ENCODE peak calls at places on chromosome 10, in seven cellular contexts. One of them, this sample, is unnamed.

GRCh38 chr10:60363187-60363586 is 26.5 kb downstream of the ANK3 start:
- DNase-seq in effector memory CD8-positive, alpha-beta T cell: no peak
- DNase-seq in GM13977: no peak
- DNase-seq in ELF-1: no peak
- DNase-seq in nucleus accumbens: no peak
- DNase-seq in adrenal gland: no peak
- DNase-seq in C1 segment of cervical spinal cord: no peak
- DNase-seq in this sample: no peak

GRCh38 chr10:6583447-6583846 is 3.4 kb upstream of the PRKCQ start:
- DNase-seq in GM13977: no peak
- DNase-seq in ELF-1: no peak
- DNase-seq in nucleus accumbens: no peak
- DNase-seq in adrenal gland: no peak
- DNase-seq in effector memory CD8-positive, alpha-beta T cell: no peak
- DNase-seq in C1 segment of cervical spinal cord: no peak
- DNase-seq in this sample: no peak

GRCh38 chr10:132589681-132590080 is 52.1 kb downstream of the INPP5A start:
- DNase-seq in ELF-1: no peak
- DNase-seq in C1 segment of cervical spinal cord: no peak
- DNase-seq in adrenal gland: no peak
- DNase-seq in effector memory CD8-positive, alpha-beta T cell: no peak
- DNase-seq in GM13977: no peak
- DNase-seq in nucleus accumbens: no peak
- DNase-seq in this sample: no peak

GRCh38 chr10:59336632-59337031 is 25.7 kb downstream of the FAM13C start:
- DNase-seq in effector memory CD8-positive, alpha-beta T cell: no peak
- DNase-seq in adrenal gland: no peak
- DNase-seq in C1 segment of cervical spinal cord: no peak
- DNase-seq in GM13977: no peak
- DNase-seq in ELF-1: no peak
- DNase-seq in nucleus accumbens: no peak
- DNase-seq in this sample: no peak

GRCh38 chr10:125331056-125331455 is 170.7 kb upstream of the CTBP2 start:
- DNase-seq in effector memory CD8-positive, alpha-beta T cell: no peak
- DNase-seq in C1 segment of cervical spinal cord: no peak
- DNase-seq in ELF-1: no peak
- DNase-seq in GM13977: no peak
- DNase-seq in nucleus accumbens: no peak
- DNase-seq in adrenal gland: no peak
- DNase-seq in this sample: no peak

GRCh38 chr10:22978287-22978686 is 50.4 kb downstream of the ARMC3 start:
- DNase-seq in effector memory CD8-positive, alpha-beta T cell: no peak
- DNase-seq in ELF-1: no peak
- DNase-seq in nucleus accumbens: no peak
- DNase-seq in adrenal gland: no peak
- DNase-seq in GM13977: no peak
- DNase-seq in C1 segment of cervical spinal cord: no peak
- DNase-seq in this sample: no peak

GRCh38 chr10:120336910-120337540 is 120.0 kb upstream of the PLPP4 start:
- DNase-seq in ELF-1: peak; percentile 72
- DNase-seq in adrenal gland: peak; percentile 61
- DNase-seq in GM13977: peak; percentile 23
- DNase-seq in effector memory CD8-positive, alpha-beta T cell: peak; percentile 42
- DNase-seq in nucleus accumbens: no peak
- DNase-seq in C1 segment of cervical spinal cord: no peak
- DNase-seq in this sample: peak; percentile 55

GRCh38 chr10:18400201-18400910 is 251.0 kb downstream of the NSUN6 start:
- DNase-seq in C1 segment of cervical spinal cord: no peak
- DNase-seq in GM13977: peak; percentile 13
- DNase-seq in ELF-1: peak; percentile 27
- DNase-seq in nucleus accumbens: no peak
- DNase-seq in effector memory CD8-positive, alpha-beta T cell: no peak
- DNase-seq in adrenal gland: peak; percentile 76
- DNase-seq in this sample: peak; percentile 49

GRCh38 chr10:49610015-49610734 is at the start of gene SLC18A3:
- DNase-seq in ELF-1: no peak
- DNase-seq in nucleus accumbens: no peak
- DNase-seq in GM13977: peak; percentile 36
- DNase-seq in effector memory CD8-positive, alpha-beta T cell: no peak
- DNase-seq in adrenal gland: no peak
- DNase-seq in C1 segment of cervical spinal cord: no peak
- DNase-seq in this sample: no peak

GRCh38 chr10:98582363-98582762 is 135.6 kb upstream of the HPS1 start:
- DNase-seq in effector memory CD8-positive, alpha-beta T cell: no peak
- DNase-seq in adrenal gland: no peak
- DNase-seq in C1 segment of cervical spinal cord: no peak
- DNase-seq in ELF-1: no peak
- DNase-seq in GM13977: no peak
- DNase-seq in nucleus accumbens: no peak
- DNase-seq in this sample: no peak